ENCODE peak calls at places on chromosomes 4 and X, in nine cellular contexts. B is mammary epithelial cell, V is suprapubic skin, L is K562, E is esophagus squamous epithelium, Y is sigmoid colon, Q is H1, K is cardiac muscle cell, N is body of pancreas. O is an unnamed sample. For H3K9me3 and H3K4me1, the result is how much of the 10 kb centered on the place peaks cover.

GRCh38 chr4:681736-682451 is 7.1 kb downstream of the SLC49A3 start:
- DNase-seq in B (no peak), V (peak), L (peak), E (no peak), Y (peak), Q (no peak), K (no peak), N (peak), O (no peak)

GRCh38 chr4:100049872-100050271 is 99.8 kb upstream of the H2AZ1 start:
- DNase-seq in B (peak), V (no peak), L (no peak), E (no peak), Y (no peak), Q (no peak), K (no peak), N (no peak), O (no peak)

GRCh38 chr4:153153339-153153851 is 50.8 kb upstream of the TRIM2 start:
- DNase-seq in B (peak), V (peak), L (no peak), E (no peak), Y (no peak), Q (no peak), K (peak), N (peak), O (no peak)

GRCh38 chr4:134544303-134544761 is 342.7 kb upstream of the PABPC4L start:
- DNase-seq in B (no peak), V (no peak), L (no peak), E (no peak), Y (peak), Q (no peak), K (peak), N (no peak), O (no peak)

GRCh38 chr4:72430050-72430449 is 139.0 kb downstream of the ADAMTS3 start:
- DNase-seq in B (no peak), V (no peak), L (no peak), E (no peak), Y (no peak), Q (no peak), K (no peak), N (no peak), O (no peak)

GRCh38 chr4:165368114-165368513 is 10.7 kb upstream of the CPE start:
- DNase-seq in B (no peak), V (no peak), L (no peak), E (no peak), Y (no peak), Q (no peak), K (no peak), N (no peak), O (no peak)

GRCh38 chrX:133965321-133965720 is 20.1 kb downstream of the GPC3 start:
- DNase-seq in B (no peak), V (no peak), L (no peak), E (no peak), Y (no peak), Q (no peak), K (no peak), N (no peak), O (no peak)

GRCh38 chr4:98566491-98567008 is 91.9 kb downstream of the TSPAN5 start:
- DNase-seq in B (no peak), V (no peak), L (no peak), E (no peak), Y (peak), Q (no peak), K (peak), N (no peak), O (no peak)

GRCh38 chrX:74461384-74461783 is 40.1 kb downstream of the SLC16A2 start:
- DNase-seq in B (no peak), V (no peak), L (no peak), E (no peak), Y (no peak), Q (no peak), K (no peak), N (no peak), O (no peak)

GRCh38 chr4:41881931-41882621 is 53.2 kb upstream of the TMEM33 start:
- DNase-seq in B (no peak), V (no peak), L (no peak), E (no peak), Y (no peak), Q (no peak), K (no peak), N (no peak), O (no peak)

GRCh38 chrX:82648062-82648461 is 860.0 kb upstream of the POU3F4 start:
- DNase-seq in B (peak), V (no peak), L (no peak), E (no peak), Y (no peak), Q (no peak), K (peak), N (no peak), O (no peak)
- TF ChIP-seq CTCF in B (no peak), V (no peak), L (no peak), E (peak), Y (no peak), Q (no peak), K (no peak), N (no peak), O (peak)

GRCh38 chr4:133149364-133149695 is 236 bp downstream of the PCDH10 start:
- DNase-seq in B (no peak), V (no peak), L (no peak), E (no peak), Y (no peak), Q (no peak), K (no peak), N (no peak), O (no peak)

GRCh38 chr4:133150643-133151300 is 1.7 kb downstream of the PCDH10 start:
- DNase-seq in B (no peak), V (no peak), L (no peak), E (no peak), Y (peak), Q (no peak), K (peak), N (no peak), O (peak)

GRCh38 chr4:133148690-133149363 is at the start of gene PCDH10:
- DNase-seq in B (peak), V (peak), L (peak), E (no peak), Y (peak), Q (peak), K (peak), N (peak), O (peak)

GRCh38 chr4:133151301-133151680 is 2.2 kb downstream of the PCDH10 start:
- DNase-seq in B (no peak), V (no peak), L (no peak), E (no peak), Y (peak), Q (no peak), K (peak), N (no peak), O (no peak)

GRCh38 chr4:133149932-133150642 is 993 bp downstream of the PCDH10 start:
- DNase-seq in B (no peak), V (peak), L (no peak), E (no peak), Y (peak), Q (no peak), K (no peak), N (no peak), O (peak)
- H3K9me3 ChIP-seq in B (under half), V (under half), L (under half), E (under half), Y (under half), Q (under half), K (under half), N (under half), O (under half)

GRCh38 chr4:109410776-109411175 is 22.8 kb upstream of the SEC24B start:
- DNase-seq in B (peak), V (no peak), L (no peak), E (no peak), Y (no peak), Q (no peak), K (no peak), N (no peak), O (no peak)
- H3K4me1 ChIP-seq in B (under half), V (under half), L (under half), E (under half), Y (under half), Q (under half), K (under half), N (under half), O (under half)

GRCh38 chr4:186200436-186201409 is 9.4 kb downstream of the CYP4V2 start:
- DNase-seq in B (no peak), V (no peak), L (no peak), E (no peak), Y (no peak), Q (no peak), K (peak), N (no peak), O (no peak)

GRCh38 chr4:186203391-186203802 is 12.0 kb downstream of the CYP4V2 start:
- DNase-seq in B (no peak), V (no peak), L (peak), E (no peak), Y (no peak), Q (no peak), K (no peak), N (no peak), O (no peak)

GRCh38 chr4:186204103-186204559 is 12.8 kb downstream of the CYP4V2 start:
- DNase-seq in B (no peak), V (no peak), L (peak), E (no peak), Y (peak), Q (no peak), K (no peak), N (peak), O (peak)

GRCh38 chr4:186202490-186203140 is 11.2 kb downstream of the CYP4V2 start:
- DNase-seq in B (no peak), V (no peak), L (no peak), E (no peak), Y (no peak), Q (no peak), K (no peak), N (no peak), O (no peak)

DNA sequence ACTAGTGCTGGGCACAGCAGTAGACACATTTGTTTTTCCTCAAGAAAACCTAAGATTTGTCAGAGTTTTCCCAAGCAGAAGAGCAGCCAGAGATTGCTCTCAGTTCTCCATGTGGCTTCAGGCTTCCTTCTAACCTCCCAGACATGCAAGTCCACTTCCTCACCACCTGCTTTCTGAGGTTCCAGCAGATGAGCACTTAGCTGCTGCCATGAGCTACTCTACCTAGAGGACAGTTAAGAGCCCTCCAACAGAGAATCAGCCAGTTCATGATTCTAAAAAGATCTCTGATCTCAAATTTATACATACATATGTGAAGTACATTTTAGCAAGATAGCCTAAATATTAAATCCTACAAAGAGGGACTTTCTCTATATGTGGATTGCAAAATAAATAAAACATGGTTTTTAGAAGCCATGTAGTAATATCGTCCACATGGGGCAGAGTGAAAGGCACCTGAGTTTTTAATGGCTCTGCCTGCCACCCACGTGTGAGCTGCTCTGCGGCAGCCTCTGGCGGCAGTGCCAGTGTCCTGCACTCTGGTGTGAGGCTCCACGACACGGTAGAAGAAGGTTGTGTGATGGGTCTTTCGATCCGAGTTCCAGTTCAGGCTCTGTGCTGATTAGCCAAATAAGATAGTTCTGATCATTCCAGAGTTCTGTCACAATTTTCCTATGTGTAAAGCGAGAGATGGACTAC is 10.3 kb downstream of the CYP4V2 start:
- DNase-seq in B (peak), V (no peak), L (peak), E (no peak), Y (no peak), Q (no peak), K (peak), N (peak), O (peak)
- TF ChIP-seq CTCF in B (peak), V (peak), L (peak), E (peak), Y (peak), Q (peak), K (peak), N (peak), O (peak)

DNA sequence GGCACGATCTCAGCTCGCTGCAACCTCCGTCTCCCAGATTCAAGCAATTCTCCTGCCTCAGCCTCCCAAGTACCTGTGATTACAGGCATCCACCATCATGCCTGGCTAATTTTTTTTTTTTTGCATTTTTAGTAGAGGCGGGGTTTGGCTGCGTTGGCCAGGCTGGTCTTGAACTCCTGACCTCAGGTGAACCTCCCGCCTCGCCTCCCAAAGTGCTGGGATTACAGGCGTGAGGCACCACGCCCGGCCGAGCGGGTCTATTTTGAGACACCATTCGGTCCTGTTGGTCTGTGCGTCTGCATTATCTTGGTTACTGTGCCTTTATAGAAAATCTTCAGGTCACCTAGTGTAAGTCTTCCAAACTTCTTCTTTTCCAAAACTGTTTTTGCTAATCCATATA is 21.7 kb upstream of the RGS12 start:
- DNase-seq in B (no peak), V (peak), L (no peak), E (no peak), Y (no peak), Q (no peak), K (no peak), N (no peak), O (no peak)
- H3K9me3 ChIP-seq in B (under half), V (under half), L (under half), E (under half), Y (under half), Q (under half), K (under half), N (under half), O (under half)

GRCh38 chr4:150252306-150252705 is 174.1 kb downstream of the DCLK2 start:
- DNase-seq in B (no peak), V (no peak), L (no peak), E (no peak), Y (no peak), Q (no peak), K (no peak), N (no peak), O (peak)
- H3K4me1 ChIP-seq in B (under half), V (under half), L (under half), E (under half), Y (under half), Q (under half), K (under half), N (under half), O (under half)

DNA sequence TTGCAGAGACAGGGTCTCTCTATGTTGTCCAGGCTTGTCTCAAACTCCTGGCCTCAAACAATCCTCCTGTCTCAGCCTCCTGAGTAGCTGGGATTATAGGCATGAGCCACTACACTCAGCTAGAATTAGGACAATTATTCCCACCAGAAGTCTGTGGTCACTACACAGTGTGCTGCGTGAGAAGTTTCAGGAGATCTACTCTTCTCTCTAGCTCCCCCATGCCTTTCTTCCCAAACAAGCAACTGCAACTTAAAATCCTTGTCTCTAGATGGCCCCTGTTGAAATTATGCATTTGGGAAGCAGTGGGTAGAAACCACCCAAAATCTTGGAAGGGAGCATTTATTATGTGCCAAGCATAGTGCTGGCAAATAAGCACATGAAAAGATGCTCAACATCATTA is 21.1 kb upstream of the MAP7D3 start:
- DNase-seq in B (no peak), V (no peak), L (no peak), E (no peak), Y (no peak), Q (no peak), K (no peak), N (no peak), O (no peak)
- TF ChIP-seq CTCF in B (no peak), V (no peak), L (no peak), E (no peak), Y (no peak), Q (no peak), K (peak), N (no peak), O (no peak)

GRCh38 chr4:11323771-11324170 is 104.9 kb downstream of the HS3ST1 start:
- DNase-seq in B (no peak), V (no peak), L (no peak), E (no peak), Y (no peak), Q (no peak), K (no peak), N (no peak), O (no peak)
- H3K9me3 ChIP-seq in B (under half), V (under half), L (under half), E (under half), Y (under half), Q (under half), K (under half), N (under half), O (under half)

GRCh38 chrX:49197543-49198087 is 2.4 kb downstream of the SYP start:
- DNase-seq in B (no peak), V (no peak), L (no peak), E (no peak), Y (no peak), Q (no peak), K (no peak), N (no peak), O (no peak)
- H3K4me1 ChIP-seq in B (under half), V (under half), L (under half), E (under half), Y (under half), Q (under half), K (under half), N (under half), O (under half)

GRCh38 chr4:52234539-52235174 is 183.6 kb downstream of the SPATA18 start:
- DNase-seq in B (peak), V (no peak), L (no peak), E (no peak), Y (no peak), Q (no peak), K (peak), N (no peak), O (no peak)
- TF ChIP-seq CTCF in B (peak), V (no peak), L (no peak), E (peak), Y (peak), Q (peak), K (peak), N (peak), O (peak)

O was measured in ascending aorta.